ENCODE peak calls at places on chromosomes 6 and 20, in six cellular contexts. A is upper lobe of left lung, F is suprapubic skin, S is K562, J is esophagus muscularis mucosa, K is transverse colon. Z is an unnamed sample.

GRCh38 chr20:25376886-25377285 is 13.7 kb downstream of the ABHD12 start:
- DNase-seq in A (no peak), F (no peak), S (no peak), J (no peak), K (no peak), Z (no peak)

GRCh38 chr20:59063358-59064213 is 21.0 kb upstream of the PRELID3B start:
- DNase-seq in A (peak; percentile 13), F (no peak), S (peak; percentile 38), J (no peak), K (no peak), Z (no peak)

GRCh38 chr20:63022501-63022900 is 15.7 kb upstream of the BHLHE23 start:
- DNase-seq in A (peak; percentile 61), F (no peak), S (no peak), J (no peak), K (no peak), Z (no peak)

GRCh38 chr20:37081717-37082289 is 14.0 kb downstream of the RBL1 start:
- DNase-seq in A (no peak), F (no peak), S (no peak), J (no peak), K (peak; percentile 17), Z (no peak)

GRCh38 chr6:144362042-144363018 is 77.2 kb downstream of the UTRN start:
- DNase-seq in A (peak; percentile 11), F (no peak), S (no peak), J (no peak), K (no peak), Z (no peak)

GRCh38 chr20:58130574-58130973 is 97.9 kb downstream of the ANKRD60 start:
- DNase-seq in A (no peak), F (peak; percentile 63), S (no peak), J (peak; percentile 72), K (no peak), Z (no peak)

GRCh38 chr6:16681260-16681873 is 79.9 kb downstream of the ATXN1 start:
- DNase-seq in A (no peak), F (no peak), S (no peak), J (no peak), K (no peak), Z (no peak)

GRCh38 chr20:24736131-24736843 is 212.8 kb upstream of the CST7 start:
- DNase-seq in A (no peak), F (no peak), S (no peak), J (peak; percentile 55), K (no peak), Z (no peak)

GRCh38 chr6:683742-684440 is 9.0 kb downstream of the EXOC2 start:
- DNase-seq in A (no peak), F (no peak), S (peak; percentile 80), J (no peak), K (peak; percentile 21), Z (no peak)

GRCh38 chr6:163415620-163416379 is 1.3 kb downstream of the QKI start:
- DNase-seq in A (peak; percentile 89), F (no peak), S (peak; percentile 84), J (no peak), K (peak; percentile 41), Z (peak; percentile 52)

GRCh38 chr6:52305948-52306767 is 21.6 kb upstream of the MCM3 start:
- DNase-seq in A (no peak), F (no peak), S (no peak), J (no peak), K (no peak), Z (no peak)

GRCh38 chr6:133788556-133788955 is 100.4 kb upstream of the TCF21 start:
- DNase-seq in A (no peak), F (no peak), S (no peak), J (no peak), K (no peak), Z (no peak)

GRCh38 chr20:23019403-23019802 is 15.7 kb upstream of the SSTR4 start:
- DNase-seq in A (no peak), F (peak; percentile 55), S (no peak), J (no peak), K (no peak), Z (no peak)

GRCh38 chr6:142058216-142058925 is 74.4 kb upstream of the GJE1 start:
- DNase-seq in A (no peak), F (no peak), S (no peak), J (no peak), K (no peak), Z (no peak)

GRCh38 chr6:24581084-24581669 is 64.8 kb downstream of the KIAA0319 start:
- DNase-seq in A (no peak), F (no peak), S (peak; percentile 83), J (no peak), K (peak; percentile 81), Z (peak; percentile 81)

GRCh38 chr6:43016935-43017334 is 2.9 kb downstream of the KLHDC3 start:
- DNase-seq in A (peak; percentile 66), F (no peak), S (no peak), J (no peak), K (no peak), Z (no peak)

GRCh38 chr6:2222275-2222842 is 23.0 kb downstream of the GMDS start:
- DNase-seq in A (no peak), F (no peak), S (no peak), J (peak; percentile 60), K (no peak), Z (no peak)

GRCh38 chr6:85458782-85459181 is 8.9 kb downstream of the NT5E start:
- DNase-seq in A (no peak), F (no peak), S (no peak), J (no peak), K (no peak), Z (no peak)
- H3K4me3 ChIP-seq in A (no peak overlapping the region), F (no peak overlapping the region), S (no peak overlapping the region), J (no peak overlapping the region), K (no peak overlapping the region), Z (no peak overlapping the region)

GRCh38 chr6:44432227-44432626 is 44.7 kb downstream of the CDC5L start:
- DNase-seq in A (no peak), F (no peak), S (no peak), J (no peak), K (peak; percentile 31), Z (no peak)
- TF ChIP-seq EP300 in A (no peak), F (no peak), S (no peak), J (no peak), K (no peak), Z (no peak)

DNA sequence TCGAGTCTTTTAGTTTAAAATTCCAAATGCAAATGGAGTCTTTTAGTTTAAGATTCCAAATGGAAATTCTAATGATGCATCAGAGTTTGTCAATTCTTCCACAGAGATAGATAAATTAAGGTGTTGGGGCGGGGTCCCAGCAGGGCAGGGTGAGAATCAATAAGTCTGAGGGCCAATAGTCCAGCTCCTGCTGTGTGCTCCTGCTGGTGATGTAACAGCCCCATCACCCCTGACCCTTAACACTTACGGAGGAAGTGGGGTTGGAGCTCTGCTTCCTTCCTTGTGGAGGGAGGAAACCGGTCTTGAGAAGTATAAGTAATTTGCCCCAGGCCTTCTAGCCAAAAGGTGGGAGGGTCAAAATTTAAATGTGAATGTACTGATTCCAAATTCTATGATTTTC is 17.3 kb downstream of the ZBTB2 start:
- DNase-seq in A (no peak), F (no peak), S (peak; percentile 78), J (no peak), K (no peak), Z (no peak)
- TF ChIP-seq POLR2AphosphoS5 in A (no peak), F (no peak), S (no peak), J (no peak), K (no peak), Z (no peak)

DNA sequence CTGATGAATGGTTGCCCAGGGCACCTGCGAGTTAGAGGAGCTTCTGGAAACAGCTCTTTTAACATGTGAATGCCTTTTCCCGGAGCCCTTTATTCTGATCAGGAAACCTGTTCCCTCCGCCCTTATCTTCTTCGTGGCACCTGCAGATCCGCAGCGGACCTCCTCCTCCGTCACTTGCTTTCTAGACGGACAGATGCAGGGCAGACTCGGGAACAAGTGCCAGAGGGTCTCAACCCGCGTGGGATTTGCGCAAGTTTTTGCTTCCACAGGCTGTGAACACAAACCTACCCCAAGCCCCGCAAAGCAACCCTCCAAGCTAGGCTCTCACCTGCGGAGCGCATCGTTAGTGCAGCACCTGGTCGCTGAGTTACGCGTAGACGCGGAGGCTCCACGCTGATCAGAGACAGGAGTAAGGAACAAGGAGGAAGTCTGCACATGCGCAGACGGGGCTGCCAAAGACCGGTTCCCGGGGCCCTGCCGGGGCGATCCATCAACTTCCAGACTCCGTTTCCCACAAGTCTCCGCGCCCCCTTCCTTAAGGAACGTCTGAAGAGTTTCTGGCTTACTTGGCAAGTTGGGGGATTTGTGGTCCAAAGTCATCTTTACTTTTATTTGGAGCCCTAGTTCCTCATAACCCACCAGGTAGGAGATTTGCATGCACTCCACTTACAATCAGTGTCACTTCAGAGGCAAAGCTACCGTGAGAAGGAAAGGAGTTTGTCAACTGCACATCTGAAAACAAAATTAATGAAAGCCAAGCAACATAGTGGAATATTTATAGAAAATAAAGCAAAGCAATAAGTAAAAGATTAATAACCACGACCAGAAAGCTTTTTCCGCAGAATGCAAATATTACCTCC is 52.7 kb upstream of the ELMO2 start:
- DNase-seq in A (peak; percentile 70), F (no peak), S (no peak), J (no peak), K (peak; percentile 70), Z (peak; percentile 68)
- H3K4me3 ChIP-seq in A (no peak overlapping the region), F (peak overlapping the region; percentile 21), S (no peak overlapping the region), J (peak overlapping the region; percentile 30), K (no peak overlapping the region), Z (peak overlapping the region; percentile 22)